ENCODE peak calls at places on chromosomes 1 and 21, in five cellular contexts. C is tibial nerve, L is upper lobe of right lung, O is omental fat pad, R is endothelial cell. N is an unnamed sample.
A peak's percentile ranks its signal among the peaks of the same experiment; 100 is the strongest.

GRCh38 chr21:34517491-34518245 is 5.7 kb upstream of the KCNE1 start:
- DNase-seq in O (no peak), C (no peak), R (no peak), L (no peak), N (no peak)

GRCh38 chr1:212981025-212981495 is 30.7 kb downstream of the VASH2 start:
- DNase-seq in R (no peak), L (no peak), O (no peak), C (no peak), N (no peak)

GRCh38 chr1:109799445-109799844 is 35.7 kb upstream of the EPS8L3 start:
- DNase-seq in O (no peak), R (no peak), L (no peak), C (no peak), N (no peak)

GRCh38 chr1:243842978-243843490 is 7.0 kb downstream of the AKT3 start:
- DNase-seq in R (no peak), L (no peak), O (no peak), C (peak; percentile 8), N (no peak)

GRCh38 chr21:39781331-39781730 is 36.3 kb downstream of the IGSF5 start:
- DNase-seq in R (no peak), O (no peak), C (no peak), L (no peak), N (no peak)

GRCh38 chr1:3315399-3315798 is 139.1 kb upstream of the ARHGEF16 start:
- DNase-seq in O (no peak), L (no peak), R (no peak), C (no peak), N (no peak)

GRCh38 chr1:112955678-112956502 is at the start of gene SLC16A1:
- DNase-seq in R (peak; percentile 93), C (peak; percentile 88), L (peak; percentile 91), O (peak; percentile 89), N (peak; percentile 89)

GRCh38 chr1:28779751-28780150 is 32.2 kb upstream of the OPRD1 start:
- DNase-seq in C (no peak), L (peak; percentile 22), O (no peak), R (no peak), N (no peak)

GRCh38 chr1:158016651-158017335 is 23.3 kb downstream of the KIRREL1 start:
- DNase-seq in R (no peak), O (no peak), C (no peak), L (no peak), N (no peak)

GRCh38 chr1:12454406-12455391 is 163.3 kb downstream of the DHRS3 start:
- DNase-seq in O (no peak), L (no peak), R (no peak), C (peak; percentile 69), N (no peak)

GRCh38 chr1:34740161-34740875 is 14.5 kb upstream of the GJB5 start:
- DNase-seq in O (no peak), L (no peak), R (no peak), C (no peak), N (no peak)

GRCh38 chr1:67664048-67664447 is 21.0 kb upstream of the GADD45A start:
- DNase-seq in O (no peak), C (no peak), R (no peak), L (no peak), N (no peak)

GRCh38 chr21:15005391-15005790 is 59.4 kb downstream of the NRIP1 start:
- DNase-seq in C (no peak), R (no peak), L (no peak), O (no peak), N (no peak)

GRCh38 chr1:97192872-97193572 is 471.4 kb downstream of the PTBP2 start:
- DNase-seq in O (no peak), R (no peak), L (no peak), C (no peak), N (no peak)

GRCh38 chr1:28437924-28438699 is 67.7 kb upstream of the RCC1 start:
- DNase-seq in O (peak; percentile 47), L (peak; percentile 85), C (peak; percentile 61), R (peak; percentile 42), N (no peak)

GRCh38 chr1:35885961-35886558 is 3.1 kb downstream of the AGO1 start:
- DNase-seq in R (peak; percentile 41), C (no peak), L (no peak), O (no peak), N (no peak)

GRCh38 chr1:99877568-99877967 is 27.4 kb downstream of the AGL start:
- DNase-seq in C (no peak), L (no peak), R (no peak), O (no peak), N (no peak)

GRCh38 chr1:228979325-228979699 is 244.0 kb downstream of the RHOU start:
- DNase-seq in C (no peak), O (no peak), R (no peak), L (no peak), N (no peak)

GRCh38 chr1:38289034-38289433 is 242.4 kb upstream of the POU3F1 start:
- DNase-seq in O (no peak), R (no peak), C (no peak), L (no peak), N (no peak)

GRCh38 chr21:43574741-43575465 is 84.4 kb downstream of the HSF2BP start:
- DNase-seq in L (peak; percentile 71), R (no peak), C (no peak), O (no peak), N (no peak)

GRCh38 chr1:248055261-248055660 is 8.6 kb downstream of the OR2L3 start:
- DNase-seq in R (no peak), C (no peak), O (no peak), L (no peak), N (no peak)

GRCh38 chr1:34683616-34684015 is 71.2 kb upstream of the GJB5 start:
- DNase-seq in L (no peak), R (no peak), O (no peak), C (no peak), N (no peak)

GRCh38 chr1:119181236-119181635 is 40.8 kb upstream of the WARS2 start:
- DNase-seq in L (no peak), O (no peak), C (no peak), R (no peak), N (no peak)

GRCh38 chr1:66380452-66381212 is 153.3 kb upstream of the SGIP1 start:
- DNase-seq in C (no peak), O (no peak), R (no peak), L (no peak), N (peak; percentile 59)

GRCh38 chr21:25582164-25582563 is 25.1 kb downstream of the MRPL39 start:
- DNase-seq in O (no peak), C (no peak), R (no peak), L (no peak), N (no peak)

GRCh38 chr21:25578070-25578961 is 29.0 kb downstream of the MRPL39 start:
- DNase-seq in L (no peak), R (no peak), O (no peak), C (no peak), N (no peak)

GRCh38 chr21:25582888-25583287 is 24.4 kb downstream of the MRPL39 start:
- DNase-seq in C (no peak), L (no peak), R (no peak), O (no peak), N (no peak)

GRCh38 chr21:25577765-25578069 is 29.6 kb downstream of the MRPL39 start:
- DNase-seq in L (no peak), O (no peak), C (no peak), R (no peak), N (no peak)

GRCh38 chr21:25579402-25580016 is 27.8 kb downstream of the MRPL39 start:
- DNase-seq in R (no peak), L (no peak), O (no peak), C (no peak), N (no peak)
- TF ChIP-seq CTCF in R (no peak), L (no peak), O (no peak), C (no peak), N (no peak)

GRCh38 chr1:59266927-59267293 is 30.0 kb upstream of the FGGY start:
- DNase-seq in L (no peak), R (no peak), O (no peak), C (no peak), N (no peak)
- TF ChIP-seq CTCF in L (no peak), R (no peak), O (no peak), C (no peak), N (no peak)

GRCh38 chr1:196732526-196732925 is 42.1 kb upstream of the CFHR3 start:
- DNase-seq in R (no peak), C (no peak), L (no peak), O (no peak), N (no peak)
- TF ChIP-seq CTCF in R (no peak), C (no peak), L (no peak), O (no peak), N (no peak)

GRCh38 chr1:5684791-5685190 is 307.4 kb downstream of the NPHP4 start:
- DNase-seq in L (no peak), R (no peak), C (no peak), O (no peak), N (no peak)

GRCh38 chr1:5685446-5686040 is 306.7 kb downstream of the NPHP4 start:
- DNase-seq in R (no peak), O (no peak), L (no peak), C (no peak), N (no peak)

GRCh38 chr1:5686925-5687706 is 305.1 kb downstream of the NPHP4 start:
- DNase-seq in C (no peak), R (no peak), L (no peak), O (no peak), N (no peak)

GRCh38 chr1:5688479-5689077 is 303.6 kb downstream of the NPHP4 start:
- DNase-seq in C (no peak), L (no peak), O (no peak), R (no peak), N (no peak)

GRCh38 chr1:5686195-5686594 is 306.0 kb downstream of the NPHP4 start:
- DNase-seq in C (no peak), O (no peak), L (no peak), R (no peak), N (no peak)
- TF ChIP-seq CTCF in C (no peak), O (no peak), L (no peak), R (no peak), N (no peak)

GRCh38 chr1:172269644-172270043 is 150.8 kb upstream of the C1orf105 start:
- DNase-seq in C (no peak), L (no peak), R (no peak), O (no peak), N (no peak)
- TF ChIP-seq CTCF in C (no peak), L (no peak), R (no peak), O (no peak), N (no peak)

DNA sequence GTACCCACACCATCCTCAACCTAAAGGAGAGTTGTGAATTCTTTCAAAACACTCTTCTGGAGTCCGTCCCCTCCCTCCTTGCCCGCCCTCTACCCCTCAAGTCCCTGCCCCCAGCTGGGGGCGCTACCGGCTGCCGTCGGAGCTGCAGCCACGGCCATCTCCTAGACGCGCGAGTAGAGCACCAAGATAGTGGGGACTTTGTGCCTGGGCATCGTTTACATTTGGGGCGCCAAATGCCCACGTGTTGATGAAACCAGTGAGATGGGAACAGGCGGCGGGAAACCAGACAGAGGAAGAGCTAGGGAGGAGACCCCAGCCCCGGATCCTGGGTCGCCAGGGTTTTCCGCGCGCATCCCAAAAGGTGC is 647 bp upstream of the OLIG2 start:
- DNase-seq in L (no peak), R (peak; percentile 71), C (no peak), O (no peak), N (no peak)
- TF ChIP-seq CTCF in L (no peak), R (peak; percentile 34), C (no peak), O (no peak), N (no peak)